ENCODE peak calls at places on chromosomes 4 and X, in four cellular contexts. One of them, this sample, is unnamed.

GRCh38 chr4:101651778-101652177 is 138.8 kb upstream of the BANK1 start:
- DNase-seq in BJ: no peak
- DNase-seq in left ventricle myocardium inferior: peak
- DNase-seq in T-helper 2 cell: no peak
- DNase-seq in this sample: no peak

GRCh38 chrX:38774249-38774648 is 27.0 kb upstream of the MID1IP1 start:
- DNase-seq in BJ: no peak
- DNase-seq in T-helper 2 cell: no peak
- DNase-seq in left ventricle myocardium inferior: no peak
- DNase-seq in this sample: no peak

GRCh38 chr4:152605641-152606304 is 69.9 kb upstream of the FBXW7 start:
- DNase-seq in T-helper 2 cell: no peak
- DNase-seq in BJ: peak
- DNase-seq in left ventricle myocardium inferior: no peak
- DNase-seq in this sample: no peak

GRCh38 chr4:150072906-150073714 is 5.1 kb upstream of the DCLK2 start:
- DNase-seq in left ventricle myocardium inferior: no peak
- DNase-seq in BJ: peak
- DNase-seq in T-helper 2 cell: no peak
- DNase-seq in this sample: no peak

GRCh38 chr4:124111922-124112321 is 600.6 kb downstream of the ANKRD50 start:
- DNase-seq in left ventricle myocardium inferior: no peak
- DNase-seq in BJ: peak
- DNase-seq in T-helper 2 cell: no peak
- DNase-seq in this sample: no peak

GRCh38 chr4:30614771-30615170 is 105.4 kb upstream of the PCDH7 start:
- DNase-seq in BJ: no peak
- DNase-seq in left ventricle myocardium inferior: no peak
- DNase-seq in T-helper 2 cell: no peak
- DNase-seq in this sample: no peak

GRCh38 chr4:112765317-112765989 is 128.5 kb downstream of the LARP7 start:
- DNase-seq in BJ: no peak
- DNase-seq in T-helper 2 cell: no peak
- DNase-seq in left ventricle myocardium inferior: no peak
- DNase-seq in this sample: peak

GRCh38 chrX:22760513-22761057 is 239.2 kb upstream of the DDX53 start:
- DNase-seq in left ventricle myocardium inferior: no peak
- DNase-seq in T-helper 2 cell: no peak
- DNase-seq in BJ: no peak
- DNase-seq in this sample: no peak

GRCh38 chr4:23932935-23933334 is 43.1 kb upstream of the PPARGC1A start:
- DNase-seq in BJ: no peak
- DNase-seq in left ventricle myocardium inferior: no peak
- DNase-seq in T-helper 2 cell: no peak
- DNase-seq in this sample: no peak

GRCh38 chr4:113434247-113434587 is 327.3 kb downstream of the CAMK2D start:
- DNase-seq in BJ: no peak
- DNase-seq in left ventricle myocardium inferior: no peak
- DNase-seq in T-helper 2 cell: no peak
- DNase-seq in this sample: no peak

GRCh38 chrX:70762285-70762684 is 146.2 kb downstream of the TEX11 start:
- DNase-seq in BJ: no peak
- DNase-seq in left ventricle myocardium inferior: no peak
- DNase-seq in T-helper 2 cell: no peak
- DNase-seq in this sample: no peak

GRCh38 chrX:2397229-2397628 is 103.5 kb downstream of the DHRSX start:
- DNase-seq in left ventricle myocardium inferior: no peak
- DNase-seq in T-helper 2 cell: no peak
- DNase-seq in BJ: no peak
- DNase-seq in this sample: no peak

GRCh38 chr4:183139058-183139740 is 40.1 kb downstream of the WWC2 start:
- DNase-seq in T-helper 2 cell: no peak
- DNase-seq in BJ: no peak
- DNase-seq in left ventricle myocardium inferior: no peak
- DNase-seq in this sample: no peak

GRCh38 chr4:15695764-15696163 is 7.1 kb upstream of the BST1 start:
- DNase-seq in BJ: no peak
- DNase-seq in T-helper 2 cell: no peak
- DNase-seq in left ventricle myocardium inferior: no peak
- DNase-seq in this sample: no peak

GRCh38 chr4:151604238-151604637 is 156.6 kb downstream of the GATB start:
- DNase-seq in BJ: no peak
- DNase-seq in left ventricle myocardium inferior: no peak
- DNase-seq in T-helper 2 cell: no peak
- DNase-seq in this sample: no peak

GRCh38 chr4:125741825-125742452 is 427.2 kb downstream of the FAT4 start:
- DNase-seq in BJ: no peak
- DNase-seq in left ventricle myocardium inferior: no peak
- DNase-seq in T-helper 2 cell: no peak
- DNase-seq in this sample: no peak

GRCh38 chr4:142378179-142378578 is 467.9 kb downstream of the INPP4B start:
- DNase-seq in left ventricle myocardium inferior: no peak
- DNase-seq in BJ: no peak
- DNase-seq in T-helper 2 cell: no peak
- DNase-seq in this sample: no peak

GRCh38 chrX:48465336-48465933 is 4.6 kb downstream of the SLC38A5 start:
- DNase-seq in T-helper 2 cell: no peak
- DNase-seq in BJ: peak
- DNase-seq in left ventricle myocardium inferior: no peak
- DNase-seq in this sample: no peak

GRCh38 chr4:48472794-48473193 is 10.3 kb upstream of the SLC10A4 start:
- DNase-seq in left ventricle myocardium inferior: no peak
- DNase-seq in T-helper 2 cell: no peak
- DNase-seq in BJ: no peak
- DNase-seq in this sample: no peak